ENCODE peak calls at places on chromosome 12, in nine cellular contexts. P is heart left ventricle, I is body of pancreas, L is sigmoid colon, F is transverse colon, Q is prostate gland, M is A549, N is GM12878, U is uterus. D is an unnamed sample. For H3K4me1, the result is how much of the 10 kb centered on the place peaks cover.

GRCh38 chr12:24014240-24014639 is 64.8 kb upstream of the SOX5 start:
- DNase-seq in U (no peak), N (no peak), P (no peak), I (no peak), Q (no peak), M (no peak), F (no peak), L (no peak), D (no peak)

GRCh38 chr12:3186546-3187237 is 109.5 kb downstream of the TSPAN9 start:
- DNase-seq in M (no peak), N (peak), U (no peak), Q (no peak), P (no peak), I (no peak), L (no peak), F (no peak), D (no peak)

GRCh38 chr12:24950231-24950834 is 1.4 kb upstream of the BCAT1 start:
- DNase-seq in I (no peak), F (peak), P (no peak), M (no peak), N (peak), Q (no peak), L (no peak), U (no peak), D (no peak)

GRCh38 chr12:70648831-70649230 is 11.6 kb upstream of the PTPRB start:
- DNase-seq in P (no peak), I (no peak), F (no peak), L (no peak), M (no peak), Q (no peak), U (no peak), N (no peak), D (no peak)

GRCh38 chr12:92739099-92739498 is 36.3 kb downstream of the PLEKHG7 start:
- DNase-seq in M (peak), L (no peak), I (no peak), F (no peak), Q (no peak), N (no peak), U (no peak), P (no peak), D (no peak)

GRCh38 chr12:27762757-27763156 is 17.3 kb upstream of the KLHL42 start:
- DNase-seq in U (no peak), F (no peak), L (no peak), P (no peak), I (no peak), Q (no peak), N (no peak), M (no peak), D (no peak)

GRCh38 chr12:24724765-24725307 is 224.1 kb downstream of the BCAT1 start:
- DNase-seq in M (no peak), L (no peak), F (no peak), I (no peak), P (no peak), U (no peak), N (no peak), Q (no peak), D (no peak)

GRCh38 chr12:117836999-117837736 is 131.6 kb downstream of the KSR2 start:
- DNase-seq in M (peak), L (peak), U (peak), P (peak), Q (peak), F (peak), N (peak), I (peak), D (peak)

GRCh38 chr12:78959556-78959955 is 95.0 kb downstream of the SYT1 start:
- DNase-seq in L (no peak), N (no peak), F (no peak), M (no peak), P (no peak), I (no peak), Q (no peak), U (no peak), D (no peak)

GRCh38 chr12:40315375-40315774 is 90.6 kb downstream of the LRRK2 start:
- DNase-seq in I (no peak), M (no peak), N (no peak), P (no peak), U (no peak), F (no peak), Q (no peak), L (no peak), D (no peak)

GRCh38 chr12:127295630-127296029 is 971.3 kb upstream of the TMEM132C start:
- DNase-seq in F (no peak), L (no peak), N (no peak), P (no peak), I (no peak), U (no peak), M (no peak), Q (no peak), D (no peak)

GRCh38 chr12:89636054-89636775 is 72.4 kb downstream of the ATP2B1 start:
- DNase-seq in M (peak), N (no peak), U (no peak), L (no peak), P (no peak), I (no peak), Q (no peak), F (no peak), D (no peak)

GRCh38 chr12:119208626-119209061 is 29.9 kb downstream of the HSPB8 start:
- DNase-seq in F (peak), Q (peak), L (peak), M (peak), I (peak), P (peak), N (no peak), U (peak), D (no peak)

GRCh38 chr12:2550470-2551090 is 244.2 kb upstream of the FKBP4 start:
- DNase-seq in M (no peak), L (peak), I (no peak), P (no peak), Q (no peak), F (no peak), N (no peak), U (no peak), D (no peak)

GRCh38 chr12:126551882-126552281 is 1486.6 kb downstream of the AACS start:
- DNase-seq in P (no peak), N (no peak), U (no peak), L (no peak), I (no peak), Q (no peak), M (no peak), F (no peak), D (no peak)

GRCh38 chr12:110249716-110250225 is 31.3 kb upstream of the ATP2A2 start:
- DNase-seq in L (no peak), U (no peak), M (peak), P (peak), N (peak), Q (peak), I (peak), F (peak), D (no peak)
- TF ChIP-seq POLR2A in L (no peak), U (no peak), M (peak), P (no peak), N (no peak), Q (no peak), I (no peak), F (peak), D (no peak)

GRCh38 chr12:69266045-69266635 is 26.8 kb downstream of the CPSF6 start:
- DNase-seq in I (no peak), Q (no peak), N (no peak), P (no peak), F (no peak), M (no peak), L (no peak), U (no peak), D (no peak)

GRCh38 chr12:69269736-69270135 is 30.4 kb downstream of the CPSF6 start:
- DNase-seq in Q (no peak), F (no peak), L (no peak), U (no peak), I (no peak), N (no peak), P (no peak), M (no peak), D (no peak)

GRCh38 chr12:69262264-69262974 is 23.1 kb downstream of the CPSF6 start:
- DNase-seq in Q (no peak), N (no peak), L (no peak), P (no peak), I (no peak), U (no peak), M (no peak), F (no peak), D (no peak)

GRCh38 chr12:69265205-69265604 is 25.8 kb downstream of the CPSF6 start:
- DNase-seq in N (no peak), L (no peak), P (no peak), U (no peak), I (no peak), Q (no peak), F (no peak), M (no peak), D (no peak)
- H3K27ac ChIP-seq in N (no peak), L (no peak), P (no peak), U (no peak), I (no peak), Q (no peak), F (no peak), M (no peak), D (no peak)

GRCh38 chr12:106767206-106767605 is 7.3 kb upstream of the RIC8B start:
- DNase-seq in L (no peak), M (no peak), I (no peak), U (no peak), F (no peak), N (no peak), Q (no peak), P (no peak), D (no peak)

GRCh38 chr12:106769078-106769477 is 5.4 kb upstream of the RIC8B start:
- DNase-seq in U (no peak), P (no peak), Q (no peak), L (no peak), N (no peak), I (peak), M (peak), F (no peak), D (no peak)

GRCh38 chr12:106769546-106769945 is 4.9 kb upstream of the RIC8B start:
- DNase-seq in L (no peak), P (no peak), N (no peak), M (peak), F (no peak), Q (no peak), I (no peak), U (no peak), D (no peak)

GRCh38 chr12:106766393-106766826 is 8.1 kb upstream of the RIC8B start:
- DNase-seq in M (no peak), N (no peak), I (peak), U (peak), F (no peak), Q (no peak), P (peak), L (no peak), D (peak)

DNA sequence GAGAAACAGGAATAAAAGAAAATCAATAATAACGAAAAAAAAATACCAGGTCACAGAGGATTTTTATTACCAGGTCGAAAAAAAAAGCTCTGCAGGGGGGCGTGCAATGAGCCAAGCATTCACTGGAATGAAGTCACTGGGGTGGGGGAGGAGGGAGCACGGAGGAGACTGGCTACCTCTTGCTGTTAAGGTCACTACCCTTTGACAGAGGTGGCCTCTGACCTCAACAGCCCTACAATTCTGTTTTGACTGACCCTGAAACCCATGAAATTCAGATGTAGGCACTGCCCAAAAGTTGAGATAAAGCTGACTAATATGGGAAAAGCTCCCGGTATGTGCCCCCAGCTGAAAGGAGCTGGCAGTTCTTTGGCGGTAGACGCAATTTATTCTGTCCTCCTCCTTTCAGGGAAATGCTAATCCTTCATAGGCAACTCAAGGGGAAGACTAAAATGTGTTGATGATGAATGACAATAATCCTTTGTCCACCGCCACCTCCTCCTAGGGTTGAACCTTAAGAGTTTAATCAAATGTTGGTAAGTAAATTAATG is 6.5 kb upstream of the RIC8B start:
- DNase-seq in I (peak), U (no peak), P (no peak), Q (no peak), N (no peak), F (no peak), M (peak), L (no peak), D (no peak)
- H3K4me1 ChIP-seq in I (under half), U (under half), P (under half), Q (under half), N (under half), F (under half), M (half or more), L (under half), D (under half)

GRCh38 chr12:49949866-49950265 is 671 bp upstream of the AQP2 start:
- DNase-seq in Q (no peak), L (no peak), P (no peak), I (no peak), U (no peak), N (no peak), M (no peak), F (no peak), D (no peak)
- TF ChIP-seq POLR2A in Q (no peak), L (no peak), P (no peak), I (no peak), U (no peak), N (no peak), M (no peak), F (no peak), D (no peak)

GRCh38 chr12:95445884-95446482 is 28.0 kb upstream of the METAP2 start:
- DNase-seq in L (no peak), N (no peak), M (no peak), Q (no peak), F (no peak), U (no peak), I (no peak), P (no peak), D (no peak)

GRCh38 chr12:95439578-95440230 is 34.2 kb upstream of the METAP2 start:
- DNase-seq in N (no peak), Q (no peak), U (no peak), M (no peak), I (no peak), L (no peak), P (no peak), F (no peak), D (no peak)

GRCh38 chr12:95446511-95446910 is 27.4 kb upstream of the METAP2 start:
- DNase-seq in Q (no peak), I (peak), N (no peak), U (no peak), M (no peak), L (no peak), F (peak), P (peak), D (peak)

GRCh38 chr12:95440401-95440800 is 33.6 kb upstream of the METAP2 start:
- DNase-seq in M (no peak), Q (no peak), F (no peak), I (no peak), U (no peak), L (no peak), P (no peak), N (no peak), D (no peak)

GRCh38 chr12:95443458-95443857 is 30.5 kb upstream of the METAP2 start:
- DNase-seq in L (no peak), P (no peak), U (no peak), I (no peak), F (no peak), M (no peak), N (no peak), Q (no peak), D (no peak)
- H3K27ac ChIP-seq in L (no peak), P (no peak), U (no peak), I (no peak), F (no peak), M (no peak), N (no peak), Q (no peak), D (no peak)

GRCh38 chr12:104955703-104956102 is 2.4 kb downstream of the SLC41A2 start:
- DNase-seq in M (no peak), L (no peak), U (no peak), P (no peak), F (no peak), Q (no peak), N (no peak), I (no peak), D (no peak)
- H3K4me1 ChIP-seq in M (half or more), L (under half), U (under half), P (under half), F (under half), Q (under half), N (under half), I (half or more), D (under half)